ENCODE peak calls at places on chromosome 12, in seven cellular contexts. Y is AG08396; S is colonic mucosa; A is C1 segment of cervical spinal cord; B is effector memory CD8-positive, alpha-beta T cell; M is fibroblast of lung; R is activated CD4-positive, alpha-beta memory T cell treated with anti-CD3 and anti-CD28 coated beads, Interleukin-2, amount 10 ng/mL, durations not matched to agents 7 days and 5 days. Q is an unnamed sample.

GRCh38 chr12:45543887-45544286 is 185.6 kb upstream of the ARID2 start:
- DNase-seq in Y (peak), R (peak), A (no peak), B (peak), S (peak), M (peak), Q (peak)

GRCh38 chr12:62481843-62482540 is 15.4 kb downstream of the MON2 start:
- DNase-seq in M (no peak), Y (peak), A (peak), R (no peak), S (no peak), B (no peak), Q (peak)

GRCh38 chr12:109637341-109637740 is 63.7 kb downstream of the MVK start:
- DNase-seq in M (no peak), R (no peak), B (no peak), S (no peak), A (no peak), Y (no peak), Q (no peak)

GRCh38 chr12:74043343-74043742 is 494.3 kb upstream of the ATXN7L3B start:
- DNase-seq in A (no peak), R (no peak), B (no peak), S (no peak), M (no peak), Y (no peak), Q (peak)

GRCh38 chr12:47852096-47852571 is 32.4 kb upstream of the HDAC7 start:
- DNase-seq in M (no peak), R (no peak), Y (no peak), S (no peak), B (no peak), A (no peak), Q (no peak)

GRCh38 chr12:13005649-13006048 is 5.6 kb upstream of the HEBP1 start:
- DNase-seq in R (no peak), B (no peak), A (no peak), S (no peak), Y (no peak), M (no peak), Q (no peak)

GRCh38 chr12:94948232-94948810 is 55.2 kb downstream of the NDUFA12 start:
- DNase-seq in A (no peak), R (no peak), S (no peak), B (no peak), Y (no peak), M (no peak), Q (no peak)

GRCh38 chr12:1691123-1692007 is 495 bp downstream of the ADIPOR2 start:
- DNase-seq in B (peak), Y (peak), M (no peak), S (peak), R (no peak), A (no peak), Q (no peak)

GRCh38 chr12:79360269-79360668 is 330.5 kb downstream of the PAWR start:
- DNase-seq in B (no peak), M (no peak), Y (no peak), A (no peak), R (no peak), S (no peak), Q (no peak)

GRCh38 chr12:1936406-1937320 is 18.2 kb upstream of the CACNA2D4 start:
- DNase-seq in Y (peak), M (peak), B (no peak), R (no peak), S (peak), A (peak), Q (peak)

GRCh38 chr12:7068994-7069346 is 8.5 kb downstream of the C1S start:
- DNase-seq in Y (no peak), A (no peak), M (no peak), S (no peak), R (no peak), B (no peak), Q (no peak)

GRCh38 chr12:122875590-122876220 is 20.2 kb downstream of the VPS37B start:
- DNase-seq in M (no peak), Y (no peak), R (no peak), S (no peak), A (no peak), B (no peak), Q (no peak)

GRCh38 chr12:108611884-108612415 is 14.1 kb upstream of the TMEM119 start:
- DNase-seq in A (no peak), R (peak), S (no peak), B (peak), M (peak), Y (peak), Q (peak)

GRCh38 chr12:128510527-128510926 is 243.6 kb downstream of the TMEM132C start:
- DNase-seq in Y (no peak), B (no peak), M (no peak), R (no peak), A (no peak), S (no peak), Q (no peak)

GRCh38 chr12:111029732-111030131 is 109.4 kb upstream of the MYL2 start:
- DNase-seq in B (no peak), Y (no peak), M (no peak), R (no peak), A (no peak), S (no peak), Q (no peak)

GRCh38 chr12:52903855-52904508 is 894 bp downstream of the KRT8 start:
- DNase-seq in S (peak), Y (peak), A (no peak), R (peak), M (peak), B (no peak), Q (peak)

GRCh38 chr12:93186131-93186530 is 191.6 kb upstream of the NUDT4 start:
- DNase-seq in M (peak), S (no peak), B (no peak), Y (no peak), R (no peak), A (no peak), Q (no peak)

GRCh38 chr12:21551811-21552469 is 25.8 kb downstream of the SPX start:
- DNase-seq in M (peak), A (no peak), B (no peak), R (no peak), S (no peak), Y (no peak), Q (no peak)

GRCh38 chr12:57580466-57580795 is 10.6 kb upstream of the PIP4K2C start:
- DNase-seq in B (no peak), M (no peak), A (no peak), S (no peak), R (no peak), Y (no peak), Q (no peak)

GRCh38 chr12:2977776-2978175 is 18.6 kb downstream of the TEAD4 start:
- DNase-seq in S (no peak), M (no peak), A (no peak), Y (no peak), R (no peak), B (no peak), Q (no peak)

GRCh38 chr12:57637364-57637763 is 4.4 kb upstream of the B4GALNT1 start:
- DNase-seq in M (no peak), R (no peak), Y (no peak), A (no peak), B (no peak), S (no peak), Q (no peak)

GRCh38 chr12:74379114-74379513 is 158.5 kb upstream of the ATXN7L3B start:
- DNase-seq in S (no peak), M (no peak), R (no peak), Y (no peak), A (no peak), B (no peak), Q (no peak)

GRCh38 chr12:613996-614726 is 49.1 kb downstream of the NINJ2 start:
- DNase-seq in M (no peak), S (no peak), A (peak), R (no peak), Y (no peak), B (no peak), Q (peak)

GRCh38 chr12:130715996-130716917 is at the start of gene RIMBP2:
- DNase-seq in M (peak), Y (no peak), B (no peak), A (no peak), S (no peak), R (no peak), Q (peak)

GRCh38 chr12:49109631-49110172 is 945 bp downstream of the LMBR1L start:
- DNase-seq in R (no peak), A (no peak), Y (no peak), B (no peak), S (no peak), M (no peak), Q (no peak)

GRCh38 chr12:113007166-113007565 is 28.8 kb downstream of the OAS2 start:
- DNase-seq in S (no peak), M (no peak), R (no peak), B (no peak), Y (peak), A (no peak), Q (peak)

GRCh38 chr12:20268121-20268732 is 100.1 kb upstream of the PDE3A start:
- DNase-seq in B (no peak), Y (no peak), A (no peak), R (no peak), S (no peak), M (peak), Q (no peak)

GRCh38 chr12:57262126-57262822 is 11.3 kb upstream of the STAC3 start:
- DNase-seq in S (no peak), B (no peak), M (no peak), R (no peak), Y (no peak), A (no peak), Q (no peak)

GRCh38 chr12:104747956-104748355 is 210.1 kb downstream of the SLC41A2 start:
- DNase-seq in M (no peak), S (no peak), Y (no peak), R (no peak), A (no peak), B (no peak), Q (no peak)

GRCh38 chr12:97800561-97800960 is 338.0 kb downstream of the RMST start:
- DNase-seq in S (no peak), Y (no peak), R (no peak), B (no peak), M (no peak), A (no peak), Q (no peak)

GRCh38 chr12:109347579-109347978 is at the start of gene MYO1H:
- DNase-seq in S (no peak), R (no peak), Y (no peak), M (no peak), A (no peak), B (no peak), Q (peak)

GRCh38 chr12:28870839-28871440 is 278.1 kb upstream of the FAR2 start:
- DNase-seq in M (peak), S (no peak), R (no peak), A (no peak), Y (no peak), B (no peak), Q (no peak)

GRCh38 chr12:112011685-112012084 is 1.3 kb downstream of the TMEM116 start:
- DNase-seq in A (no peak), R (no peak), M (no peak), Y (no peak), S (no peak), B (no peak), Q (no peak)

GRCh38 chr12:40988335-40988734 is 199.8 kb upstream of the PDZRN4 start:
- DNase-seq in R (no peak), S (no peak), B (no peak), Y (no peak), M (no peak), A (no peak), Q (no peak)

GRCh38 chr12:27460471-27460978 is 14.0 kb downstream of the SMCO2 start:
- DNase-seq in Y (no peak), A (no peak), M (no peak), B (no peak), R (peak), S (peak), Q (no peak)

GRCh38 chr12:19778822-19779221 is 339.5 kb downstream of the AEBP2 start:
- DNase-seq in A (no peak), R (no peak), B (no peak), Y (no peak), M (no peak), S (no peak), Q (no peak)

GRCh38 chr12:32039341-32039740 is 67.3 kb upstream of the BICD1 start:
- DNase-seq in M (peak), S (no peak), A (no peak), Y (no peak), R (no peak), B (no peak), Q (no peak)

GRCh38 chr12:16385779-16386646 is 38.6 kb downstream of the MGST1 start:
- DNase-seq in Y (peak), A (no peak), R (no peak), M (peak), B (no peak), S (peak), Q (peak)

Q was measured in kidney glomerular epithelial cell.